ENCODE peak calls at places on chromosome 3, in eight cellular contexts. One of them, this sample, is unnamed.

GRCh38 chr3:52650437-52650836 is 35.3 kb downstream of the PBRM1 start:
- DNase-seq in right lobe of liver: no peak
- DNase-seq in body of pancreas: no peak
- DNase-seq in adrenal gland: no peak
- DNase-seq in uterus: no peak
- DNase-seq in A549: no peak
- DNase-seq in IMR-90: peak
- DNase-seq in heart left ventricle: no peak
- DNase-seq in this sample: peak

GRCh38 chr3:108513961-108514360 is 3.6 kb upstream of the MYH15 start:
- DNase-seq in right lobe of liver: no peak
- DNase-seq in heart left ventricle: no peak
- DNase-seq in adrenal gland: peak
- DNase-seq in IMR-90: peak
- DNase-seq in uterus: no peak
- DNase-seq in A549: no peak
- DNase-seq in body of pancreas: no peak
- DNase-seq in this sample: no peak

GRCh38 chr3:134965849-134966248 is 170.8 kb downstream of the EPHB1 start:
- DNase-seq in A549: no peak
- DNase-seq in heart left ventricle: no peak
- DNase-seq in IMR-90: no peak
- DNase-seq in adrenal gland: no peak
- DNase-seq in body of pancreas: no peak
- DNase-seq in right lobe of liver: no peak
- DNase-seq in uterus: no peak
- DNase-seq in this sample: no peak

GRCh38 chr3:10263549-10264363 is 15.5 kb downstream of the TATDN2 start:
- DNase-seq in adrenal gland: peak
- DNase-seq in right lobe of liver: no peak
- DNase-seq in heart left ventricle: no peak
- DNase-seq in body of pancreas: peak
- DNase-seq in uterus: peak
- DNase-seq in IMR-90: peak
- DNase-seq in A549: peak
- DNase-seq in this sample: peak

GRCh38 chr3:101902041-101902440 is 52.7 kb downstream of the NFKBIZ start:
- DNase-seq in body of pancreas: no peak
- DNase-seq in uterus: no peak
- DNase-seq in adrenal gland: no peak
- DNase-seq in IMR-90: peak
- DNase-seq in A549: peak
- DNase-seq in heart left ventricle: no peak
- DNase-seq in right lobe of liver: no peak
- DNase-seq in this sample: no peak

GRCh38 chr3:127044996-127045395 is 62.1 kb downstream of the PLXNA1 start:
- DNase-seq in A549: peak
- DNase-seq in heart left ventricle: peak
- DNase-seq in adrenal gland: no peak
- DNase-seq in body of pancreas: no peak
- DNase-seq in IMR-90: peak
- DNase-seq in uterus: no peak
- DNase-seq in right lobe of liver: peak
- DNase-seq in this sample: no peak

GRCh38 chr3:134601539-134602439 is 49.0 kb downstream of the KY start:
- DNase-seq in uterus: no peak
- DNase-seq in heart left ventricle: no peak
- DNase-seq in A549: no peak
- DNase-seq in body of pancreas: peak
- DNase-seq in adrenal gland: peak
- DNase-seq in IMR-90: peak
- DNase-seq in right lobe of liver: no peak
- DNase-seq in this sample: peak

GRCh38 chr3:174869448-174869847 is 10.3 kb downstream of the NAALADL2 start:
- DNase-seq in body of pancreas: no peak
- DNase-seq in right lobe of liver: no peak
- DNase-seq in A549: no peak
- DNase-seq in IMR-90: peak
- DNase-seq in uterus: no peak
- DNase-seq in adrenal gland: no peak
- DNase-seq in heart left ventricle: no peak
- DNase-seq in this sample: no peak

GRCh38 chr3:30518872-30519271 is 87.5 kb upstream of the TGFBR2 start:
- DNase-seq in body of pancreas: no peak
- DNase-seq in right lobe of liver: no peak
- DNase-seq in adrenal gland: no peak
- DNase-seq in A549: no peak
- DNase-seq in heart left ventricle: no peak
- DNase-seq in uterus: no peak
- DNase-seq in IMR-90: no peak
- DNase-seq in this sample: no peak

GRCh38 chr3:73509066-73509465 is 115.7 kb downstream of the PDZRN3 start:
- DNase-seq in heart left ventricle: no peak
- DNase-seq in A549: no peak
- DNase-seq in uterus: no peak
- DNase-seq in body of pancreas: no peak
- DNase-seq in adrenal gland: no peak
- DNase-seq in IMR-90: no peak
- DNase-seq in right lobe of liver: no peak
- DNase-seq in this sample: no peak

GRCh38 chr3:42728668-42729364 is 26.2 kb upstream of the HHATL start:
- DNase-seq in IMR-90: no peak
- DNase-seq in adrenal gland: no peak
- DNase-seq in heart left ventricle: no peak
- DNase-seq in right lobe of liver: no peak
- DNase-seq in uterus: no peak
- DNase-seq in body of pancreas: no peak
- DNase-seq in A549: no peak
- DNase-seq in this sample: no peak

GRCh38 chr3:42730706-42731420 is 28.3 kb upstream of the HHATL start:
- DNase-seq in heart left ventricle: peak
- DNase-seq in A549: no peak
- DNase-seq in IMR-90: no peak
- DNase-seq in body of pancreas: no peak
- DNase-seq in adrenal gland: no peak
- DNase-seq in right lobe of liver: no peak
- DNase-seq in uterus: no peak
- DNase-seq in this sample: no peak

GRCh38 chr3:42730294-42730693 is 27.7 kb upstream of the HHATL start:
- DNase-seq in IMR-90: no peak
- DNase-seq in body of pancreas: no peak
- DNase-seq in A549: no peak
- DNase-seq in adrenal gland: no peak
- DNase-seq in heart left ventricle: peak
- DNase-seq in uterus: no peak
- DNase-seq in right lobe of liver: no peak
- DNase-seq in this sample: no peak

GRCh38 chr3:42728056-42728455 is 25.5 kb upstream of the HHATL start:
- DNase-seq in IMR-90: no peak
- DNase-seq in right lobe of liver: no peak
- DNase-seq in adrenal gland: peak
- DNase-seq in heart left ventricle: peak
- DNase-seq in A549: no peak
- DNase-seq in body of pancreas: no peak
- DNase-seq in uterus: no peak
- DNase-seq in this sample: no peak

DNA sequence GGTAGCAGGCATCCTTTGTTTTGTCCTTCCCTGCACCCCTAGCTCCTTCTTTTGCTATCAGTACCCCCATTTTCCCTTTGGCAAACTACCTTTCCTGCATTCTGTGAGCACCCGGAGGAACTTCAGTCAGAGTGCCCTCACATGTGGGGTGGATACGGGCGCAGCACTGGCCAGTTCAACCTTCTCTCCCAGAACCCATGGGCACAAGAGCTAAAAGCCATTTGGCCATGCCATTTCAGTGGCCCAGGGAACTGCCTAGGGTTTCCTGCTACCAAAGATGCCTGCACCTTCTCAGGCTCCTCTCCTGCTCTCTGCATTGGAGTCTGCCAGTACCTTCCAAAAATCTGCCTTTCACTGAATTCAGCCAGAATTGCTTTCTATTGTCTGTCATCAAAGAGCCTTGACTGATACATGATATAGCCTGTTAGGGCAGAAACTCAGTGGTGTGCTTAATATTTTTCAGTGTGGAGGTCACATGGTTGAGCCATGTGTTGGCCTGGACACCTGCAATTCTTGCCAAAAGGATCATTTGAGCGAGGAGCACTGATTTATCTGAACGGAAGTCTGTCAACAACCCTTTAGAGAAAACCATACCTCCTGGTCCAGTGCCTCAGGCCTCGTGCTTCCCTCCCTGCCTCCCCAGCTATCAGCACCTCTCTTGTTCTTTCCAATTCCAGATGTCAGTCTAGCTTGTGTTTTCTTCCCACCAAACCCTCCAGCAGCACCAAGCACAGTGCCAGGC is 27.0 kb upstream of the HHATL start:
- DNase-seq in IMR-90: no peak
- DNase-seq in body of pancreas: no peak
- DNase-seq in A549: no peak
- DNase-seq in right lobe of liver: no peak
- DNase-seq in heart left ventricle: peak
- DNase-seq in uterus: no peak
- DNase-seq in adrenal gland: no peak
- DNase-seq in this sample: no peak
- TF ChIP-seq POLR2A in IMR-90: no peak
- TF ChIP-seq POLR2A in body of pancreas: no peak
- TF ChIP-seq POLR2A in A549: no peak
- TF ChIP-seq POLR2A in right lobe of liver: no peak
- TF ChIP-seq POLR2A in heart left ventricle: no peak
- TF ChIP-seq POLR2A in uterus: no peak
- TF ChIP-seq POLR2A in adrenal gland: no peak
- TF ChIP-seq POLR2A in this sample: no peak

DNA sequence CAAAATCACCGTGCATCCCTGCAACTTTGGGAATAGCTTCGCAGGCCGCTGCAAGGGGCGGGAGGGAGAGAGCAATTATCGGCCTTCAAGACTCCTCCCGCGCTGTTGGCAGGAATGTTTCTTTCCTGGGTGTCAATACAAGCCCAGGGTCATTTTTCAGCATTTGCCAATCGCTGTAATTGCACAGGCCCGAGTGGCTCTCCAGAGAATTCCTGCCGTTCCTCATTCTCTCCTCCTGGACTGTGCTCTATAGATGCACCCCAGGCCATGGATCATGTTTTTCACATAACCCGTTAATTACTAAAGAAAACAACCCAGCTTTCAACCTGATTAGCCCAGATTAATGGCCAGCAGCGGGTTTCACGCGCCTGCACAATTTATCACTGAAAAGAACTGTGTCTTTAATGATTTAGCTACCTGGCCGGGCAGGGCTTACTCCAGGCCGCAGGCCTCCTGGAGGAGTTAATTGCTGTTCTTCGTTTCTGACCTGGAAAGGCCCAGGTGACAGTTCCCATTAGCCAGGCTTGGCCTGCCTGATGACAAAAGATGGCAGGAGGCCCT is 144.3 kb downstream of the OPA1 start:
- DNase-seq in IMR-90: no peak
- DNase-seq in A549: no peak
- DNase-seq in heart left ventricle: no peak
- DNase-seq in uterus: no peak
- DNase-seq in body of pancreas: peak
- DNase-seq in right lobe of liver: no peak
- DNase-seq in adrenal gland: no peak
- DNase-seq in this sample: no peak
- TF ChIP-seq POLR2A in IMR-90: no peak
- TF ChIP-seq POLR2A in A549: no peak
- TF ChIP-seq POLR2A in heart left ventricle: no peak
- TF ChIP-seq POLR2A in uterus: no peak
- TF ChIP-seq POLR2A in body of pancreas: no peak
- TF ChIP-seq POLR2A in right lobe of liver: no peak
- TF ChIP-seq POLR2A in adrenal gland: no peak
- TF ChIP-seq POLR2A in this sample: no peak

GRCh38 chr3:150970665-150971327 is 1.7 kb downstream of the CLRN1 start:
- DNase-seq in uterus: no peak
- DNase-seq in heart left ventricle: no peak
- DNase-seq in IMR-90: peak
- DNase-seq in right lobe of liver: no peak
- DNase-seq in body of pancreas: no peak
- DNase-seq in adrenal gland: peak
- DNase-seq in A549: no peak
- DNase-seq in this sample: no peak
- TF ChIP-seq POLR2A in uterus: no peak
- TF ChIP-seq POLR2A in heart left ventricle: no peak
- TF ChIP-seq POLR2A in IMR-90: no peak
- TF ChIP-seq POLR2A in right lobe of liver: no peak
- TF ChIP-seq POLR2A in body of pancreas: no peak
- TF ChIP-seq POLR2A in adrenal gland: no peak
- TF ChIP-seq POLR2A in A549: no peak
- TF ChIP-seq POLR2A in this sample: no peak

GRCh38 chr3:58249358-58250092 is 11.9 kb downstream of the ABHD6 start:
- DNase-seq in uterus: no peak
- DNase-seq in IMR-90: no peak
- DNase-seq in adrenal gland: no peak
- DNase-seq in A549: no peak
- DNase-seq in heart left ventricle: no peak
- DNase-seq in body of pancreas: no peak
- DNase-seq in right lobe of liver: peak
- DNase-seq in this sample: no peak
- TF ChIP-seq POLR2A in uterus: no peak
- TF ChIP-seq POLR2A in IMR-90: no peak
- TF ChIP-seq POLR2A in adrenal gland: no peak
- TF ChIP-seq POLR2A in A549: no peak
- TF ChIP-seq POLR2A in heart left ventricle: no peak
- TF ChIP-seq POLR2A in body of pancreas: no peak
- TF ChIP-seq POLR2A in right lobe of liver: peak
- TF ChIP-seq POLR2A in this sample: no peak

GRCh38 chr3:42502429-42503250 is at the start of gene VIPR1:
- DNase-seq in body of pancreas: peak
- DNase-seq in uterus: peak
- DNase-seq in heart left ventricle: peak
- DNase-seq in A549: peak
- DNase-seq in adrenal gland: peak
- DNase-seq in right lobe of liver: peak
- DNase-seq in IMR-90: no peak
- DNase-seq in this sample: peak
- TF ChIP-seq POLR2A in body of pancreas: no peak
- TF ChIP-seq POLR2A in uterus: peak
- TF ChIP-seq POLR2A in heart left ventricle: no peak
- TF ChIP-seq POLR2A in A549: no peak
- TF ChIP-seq POLR2A in adrenal gland: no peak
- TF ChIP-seq POLR2A in right lobe of liver: peak
- TF ChIP-seq POLR2A in IMR-90: no peak
- TF ChIP-seq POLR2A in this sample: no peak

This sample was measured in erythroblast.